ENCODE peak calls at places on chromosomes 5 and 9, in ten cellular contexts. Z, P, E, I, N, T, L, M, B and R are unnamed samples.

GRCh38 chr5:21574429-21574828 is 1278.7 kb downstream of the CDH12 start:
- DNase-seq in Z (no peak), E (peak; percentile 55), T (no peak), M (no peak), I (no peak), L (no peak), N (no peak), P (no peak), B (peak; percentile 44), R (no peak)

GRCh38 chr9:88950341-88951141 is 40.7 kb upstream of the S1PR3 start:
- DNase-seq in T (peak; percentile 15), I (no peak), L (no peak), Z (no peak), E (peak; percentile 84), N (no peak), B (peak; percentile 68), P (no peak), M (no peak), R (peak; percentile 46)

GRCh38 chr9:68502279-68502678 is 38.4 kb downstream of the TMEM252 start:
- DNase-seq in E (no peak), P (no peak), B (no peak), I (no peak), T (no peak), M (no peak), L (no peak), Z (no peak), N (no peak), R (no peak)

GRCh38 chr5:9707766-9708462 is 77.8 kb upstream of the TAS2R1 start:
- DNase-seq in E (no peak), I (no peak), B (no peak), M (no peak), L (peak; percentile 49), P (no peak), T (no peak), N (no peak), Z (peak; percentile 2), R (no peak)

GRCh38 chr9:127700140-127700539 is 6.6 kb upstream of the CFAP157 start:
- DNase-seq in P (no peak), N (no peak), L (no peak), I (no peak), Z (no peak), B (no peak), E (no peak), T (no peak), M (no peak), R (no peak)

GRCh38 chr9:100505564-100506159 is 32.7 kb downstream of the TMEFF1 start:
- DNase-seq in L (peak; percentile 94), E (peak; percentile 55), Z (peak; percentile 98), T (peak; percentile 87), N (peak; percentile 37), B (peak; percentile 61), P (peak; percentile 18), I (peak; percentile 51), M (no peak), R (peak; percentile 33)

GRCh38 chr9:127244609-127245601 is 19.7 kb upstream of the GARNL3 start:
- DNase-seq in I (peak; percentile 98), L (peak; percentile 98), P (peak; percentile 51), B (peak; percentile 93), T (peak; percentile 95), Z (peak; percentile 99), E (peak; percentile 93), M (peak; percentile 98), N (peak; percentile 99), R (peak; percentile 95)

GRCh38 chr9:36479086-36479485 is 79.0 kb upstream of the RNF38 start:
- DNase-seq in I (no peak), N (no peak), B (no peak), P (no peak), Z (no peak), E (no peak), T (no peak), M (no peak), L (no peak), R (no peak)

GRCh38 chr5:14035859-14036440 is 91.5 kb upstream of the DNAH5 start:
- DNase-seq in N (no peak), Z (peak; percentile 94), B (peak; percentile 83), P (peak; percentile 100), E (peak; percentile 95), I (no peak), L (peak; percentile 85), M (no peak), T (peak; percentile 100), R (peak; percentile 98)

GRCh38 chr5:14036514-14036913 is 92.0 kb upstream of the DNAH5 start:
- DNase-seq in L (peak; percentile 70), P (peak; percentile 36), E (peak; percentile 28), Z (peak; percentile 47), T (peak; percentile 85), I (no peak), B (no peak), M (no peak), N (no peak), R (no peak)

GRCh38 chr5:14034991-14035390 is 90.5 kb upstream of the DNAH5 start:
- DNase-seq in N (no peak), M (no peak), I (no peak), B (no peak), P (no peak), Z (no peak), T (no peak), E (no peak), L (peak; percentile 63), R (peak; percentile 15)

GRCh38 chr5:14038341-14038959 is 94.0 kb upstream of the DNAH5 start:
- DNase-seq in I (no peak), T (peak; percentile 98), Z (no peak), B (peak; percentile 61), E (peak; percentile 67), P (no peak), M (no peak), N (no peak), L (peak; percentile 66), R (peak; percentile 85)

DNA sequence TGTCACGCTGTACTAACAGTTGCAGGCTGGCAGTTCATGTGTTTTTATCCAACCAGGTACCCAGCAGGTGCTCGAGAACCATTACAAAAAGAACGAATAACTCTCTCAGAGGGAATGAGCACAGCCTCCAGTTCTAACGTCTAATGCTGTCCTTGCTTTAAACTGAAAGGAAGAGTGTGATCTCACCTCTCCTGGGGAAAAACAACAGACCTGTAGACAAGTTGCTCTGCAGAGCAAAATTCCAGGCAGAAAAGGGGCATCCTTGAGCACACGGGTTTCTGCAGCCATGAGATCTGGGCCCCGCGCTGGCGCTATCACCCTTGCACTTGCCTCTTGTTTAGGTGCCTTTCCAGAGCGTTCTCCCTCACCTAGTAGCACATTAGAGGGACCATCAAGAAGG is 92.5 kb upstream of the DNAH5 start:
- DNase-seq in N (no peak), E (no peak), B (no peak), L (peak; percentile 72), T (no peak), M (no peak), I (no peak), P (peak; percentile 32), Z (peak; percentile 44), R (peak; percentile 36)
- H3K4me3 ChIP-seq in N (no peak overlapping the region), E (no peak overlapping the region), B (no peak overlapping the region), L (peak overlapping the region; percentile 3), T (peak overlapping the region; percentile 51), M (no peak overlapping the region), I (no peak overlapping the region), P (peak overlapping the region; percentile 24), Z (peak overlapping the region; percentile 37), R (no peak overlapping the region)

GRCh38 chr5:33409435-33410146 is 31.2 kb upstream of the TARS1 start:
- DNase-seq in P (no peak), Z (no peak), T (no peak), M (no peak), L (no peak), B (peak; percentile 70), E (peak; percentile 70), I (peak; percentile 22), N (no peak), R (peak; percentile 58)

GRCh38 chr5:33408816-33409215 is 31.9 kb upstream of the TARS1 start:
- DNase-seq in B (no peak), P (no peak), E (no peak), T (no peak), I (no peak), Z (no peak), N (no peak), L (no peak), M (no peak), R (no peak)

GRCh38 chr5:33410221-33410620 is 30.5 kb upstream of the TARS1 start:
- DNase-seq in B (no peak), L (no peak), P (no peak), T (no peak), N (no peak), I (no peak), Z (no peak), E (no peak), M (no peak), R (no peak)

GRCh38 chr5:33415811-33416354 is 24.9 kb upstream of the TARS1 start:
- DNase-seq in E (peak; percentile 72), N (no peak), L (no peak), M (no peak), I (no peak), P (no peak), T (no peak), Z (no peak), B (no peak), R (no peak)

DNA sequence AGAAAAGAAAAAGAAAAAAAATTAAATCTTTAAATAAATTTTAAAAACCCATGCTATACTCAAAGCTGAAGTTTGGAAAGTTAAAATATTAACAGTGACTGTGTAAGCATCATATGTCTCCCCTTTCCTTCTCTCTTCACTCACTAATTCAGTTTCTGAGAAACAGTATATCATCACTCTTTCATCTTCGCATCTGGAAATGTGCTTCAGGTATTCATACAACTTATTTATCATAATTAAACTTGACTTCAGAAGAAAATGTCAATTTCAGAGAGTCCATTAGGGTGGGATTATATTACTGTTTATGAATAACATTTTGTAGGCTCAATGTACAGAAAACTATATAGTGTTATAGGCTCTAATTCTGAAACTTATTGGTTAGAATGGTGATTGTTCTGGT is 29.3 kb upstream of the TARS1 start:
- DNase-seq in L (no peak), P (no peak), T (no peak), I (no peak), N (no peak), E (no peak), M (no peak), B (no peak), Z (no peak), R (no peak)
- TF ChIP-seq CTCF in L (no peak), P (no peak), T (no peak), I (no peak), N (no peak), E (no peak), M (no peak), B (no peak), Z (no peak), R (no peak)

DNA sequence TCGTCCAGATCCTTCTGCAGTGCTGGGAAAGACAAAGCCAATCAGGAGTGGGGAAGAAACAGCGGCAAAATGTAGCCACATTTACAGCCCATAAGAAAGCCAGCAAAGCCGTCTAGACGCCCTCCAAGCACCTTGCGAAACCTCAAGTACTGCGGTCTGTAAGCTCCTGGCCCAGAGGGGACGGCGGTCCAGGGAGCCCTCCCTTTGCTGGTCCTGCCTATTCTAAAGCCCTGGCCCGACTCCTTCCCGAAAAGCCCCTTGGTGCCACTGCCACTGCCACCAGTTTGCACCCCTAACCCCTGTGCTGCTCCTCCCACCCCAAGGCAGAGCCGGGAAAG is 1.1 kb downstream of the TOR1A start:
- DNase-seq in Z (peak; percentile 24), E (no peak), N (no peak), B (peak; percentile 22), P (no peak), I (no peak), M (no peak), L (no peak), T (no peak), R (no peak)
- H3K4me3 ChIP-seq in Z (peak overlapping the region; percentile 74), E (peak overlapping the region; percentile 88), N (peak overlapping the region; percentile 97), B (peak overlapping the region; percentile 91), P (peak overlapping the region; percentile 81), I (peak overlapping the region; percentile 90), M (peak overlapping the region; percentile 97), L (peak overlapping the region; percentile 85), T (peak overlapping the region; percentile 78), R (peak overlapping the region; percentile 68)

GRCh38 chr5:136249678-136250266 is 56.8 kb upstream of the SMIM32 start:
- DNase-seq in Z (peak; percentile 79), P (peak; percentile 35), M (peak; percentile 59), L (peak; percentile 86), B (peak; percentile 78), E (peak; percentile 72), I (peak; percentile 33), N (peak; percentile 43), T (peak; percentile 63), R (peak; percentile 76)
- TF ChIP-seq CTCF in Z (peak; percentile 97), P (peak; percentile 99), M (peak; percentile 68), L (peak; percentile 99), B (peak; percentile 93), E (peak; percentile 97), I (peak; percentile 84), N (peak; percentile 76), T (peak; percentile 88), R (peak; percentile 98)